ENCODE peak calls at places on chromosomes 11 and 22, in four cellular contexts. H is EL; F is HFFc6; S is stimulated activated CD4-positive, alpha-beta T cell treated with anti-CD3 and anti-CD28 coated beads, Interleukin-15, amount 100 ng/mL, for 24 hours. Y is an unnamed sample.

GRCh38 chr22:21672107-21672629 is 6.4 kb downstream of the PPIL2 start:
- DNase-seq in H (no peak), F (no peak), S (no peak), Y (no peak)

GRCh38 chr11:33694346-33695050 is 6.1 kb downstream of the C11orf91 start:
- DNase-seq in H (no peak), F (no peak), S (no peak), Y (no peak)

GRCh38 chr11:95545116-95545875 is 244.3 kb downstream of the FAM76B start:
- DNase-seq in H (no peak), F (no peak), S (no peak), Y (no peak)

GRCh38 chr22:39634530-39635399 is 64.2 kb downstream of the CACNA1I start:
- DNase-seq in H (peak; percentile 92), F (peak; percentile 72), S (peak; percentile 67), Y (peak; percentile 61)

GRCh38 chr22:24510694-24511625 is 15.8 kb downstream of the UPB1 start:
- DNase-seq in H (no peak), F (peak; percentile 13), S (no peak), Y (peak; percentile 35)

GRCh38 chr11:12075822-12076821 is 34.3 kb upstream of the MICAL2 start:
- DNase-seq in H (peak; percentile 99), F (peak; percentile 100), S (no peak), Y (no peak)

GRCh38 chr11:45266693-45267451 is 19.3 kb downstream of the SYT13 start:
- DNase-seq in H (no peak), F (no peak), S (peak; percentile 51), Y (peak; percentile 74)

GRCh38 chr11:70059971-70060370 is 18.1 kb upstream of the ANO1 start:
- DNase-seq in H (no peak), F (no peak), S (no peak), Y (no peak)

GRCh38 chr11:76939219-76939631 is 78.5 kb downstream of the ACER3 start:
- DNase-seq in H (no peak), F (peak; percentile 0), S (no peak), Y (no peak)

GRCh38 chr11:125418396-125418795 is 77.7 kb downstream of the FEZ1 start:
- DNase-seq in H (no peak), F (no peak), S (no peak), Y (no peak)

GRCh38 chr11:128621491-128622136 is 34.3 kb upstream of the ETS1 start:
- DNase-seq in H (peak; percentile 95), F (peak; percentile 82), S (no peak), Y (no peak)

GRCh38 chr11:13364388-13364787 is 86.8 kb downstream of the BMAL1 start:
- DNase-seq in H (no peak), F (no peak), S (no peak), Y (no peak)

GRCh38 chr11:19723572-19724342 is 11.1 kb downstream of the NAV2 start:
- DNase-seq in H (peak; percentile 48), F (peak; percentile 28), S (peak; percentile 51), Y (no peak)

GRCh38 chr22:36332623-36333331 is 55.0 kb downstream of the MYH9 start:
- DNase-seq in H (peak; percentile 86), F (peak; percentile 91), S (peak; percentile 78), Y (peak; percentile 28)

GRCh38 chr11:95849087-95849825 is 59.0 kb downstream of the CEP57 start:
- DNase-seq in H (peak; percentile 75), F (peak; percentile 82), S (peak; percentile 27), Y (peak; percentile 39)